ENCODE peak calls at places on chromosome 5, in four cellular contexts. O is MM.1S, H is lower leg skin, C is HL-60. G is an unnamed sample.
A peak's percentile ranks its signal among the peaks of the same experiment; 100 is the strongest.

GRCh38 chr5:161546463-161547301 is at the start of gene GABRB2:
- DNase-seq in O (peak; percentile 83), H (peak; percentile 90), C (peak; percentile 56), G (peak; percentile 62)

GRCh38 chr5:134490255-134490924 is 35.1 kb upstream of the JADE2 start:
- DNase-seq in O (no peak), H (peak; percentile 20), C (no peak), G (no peak)

GRCh38 chr5:34538026-34538672 is 118.0 kb upstream of the RAI14 start:
- DNase-seq in O (peak; percentile 31), H (no peak), C (peak; percentile 5), G (no peak)

GRCh38 chr5:151233576-151234202 is 9.8 kb upstream of the CCDC69 start:
- DNase-seq in O (peak; percentile 94), H (no peak), C (no peak), G (no peak)

GRCh38 chr5:96569770-96570169 is 92.4 kb upstream of the CAST start:
- DNase-seq in O (no peak), H (no peak), C (no peak), G (no peak)

GRCh38 chr5:181233436-181234115 is 10.1 kb downstream of the RACK1 start:
- DNase-seq in O (no peak), H (peak; percentile 77), C (no peak), G (no peak)

GRCh38 chr5:176788931-176789872 is 21.2 kb upstream of the UNC5A start:
- DNase-seq in O (no peak), H (no peak), C (no peak), G (no peak)

GRCh38 chr5:167245871-167246270 is 1045.6 kb upstream of the WWC1 start:
- DNase-seq in O (no peak), H (no peak), C (no peak), G (no peak)

GRCh38 chr5:40603378-40603777 is 76.3 kb upstream of the PTGER4 start:
- DNase-seq in O (no peak), H (no peak), C (no peak), G (no peak)

GRCh38 chr5:15142458-15142857 is 270.9 kb upstream of the ANKH start:
- DNase-seq in O (no peak), H (no peak), C (no peak), G (no peak)

GRCh38 chr5:73531356-73531755 is 33.1 kb downstream of the BTF3 start:
- DNase-seq in O (no peak), H (no peak), C (no peak), G (no peak)

GRCh38 chr5:150358261-150359095 is 981 bp downstream of the TCOF1 start:
- DNase-seq in O (no peak), H (no peak), C (peak; percentile 13), G (no peak)

GRCh38 chr5:123115020-123115419 is 26.0 kb downstream of the PRDM6 start:
- DNase-seq in O (no peak), H (no peak), C (no peak), G (no peak)

GRCh38 chr5:51811883-51812282 is 428.6 kb downstream of the ISL1 start:
- DNase-seq in O (no peak), H (no peak), C (no peak), G (no peak)

GRCh38 chr5:90747693-90748092 is 189.1 kb downstream of the ADGRV1 start:
- DNase-seq in O (no peak), H (no peak), C (no peak), G (no peak)

GRCh38 chr5:137858954-137859353 is 8.7 kb upstream of the MYOT start:
- DNase-seq in O (no peak), H (no peak), C (no peak), G (no peak)

GRCh38 chr5:101678494-101679193 is 617.4 kb downstream of the SLCO4C1 start:
- DNase-seq in O (peak; percentile 48), H (peak; percentile 89), C (peak; percentile 14), G (peak; percentile 68)

GRCh38 chr5:135105105-135105484 is 71.1 kb upstream of the PITX1 start:
- DNase-seq in O (no peak), H (peak; percentile 64), C (no peak), G (no peak)

GRCh38 chr5:83306572-83307241 is 164.8 kb upstream of the VCAN start:
- DNase-seq in O (no peak), H (peak; percentile 80), C (peak; percentile 66), G (peak; percentile 1)

GRCh38 chr5:60036539-60036938 is 143.0 kb upstream of the PDE4D start:
- DNase-seq in O (no peak), H (no peak), C (no peak), G (no peak)

GRCh38 chr5:142720561-142721275 is 34.8 kb upstream of the FGF1 start:
- DNase-seq in O (peak; percentile 46), H (no peak), C (no peak), G (no peak)

GRCh38 chr5:2185646-2186471 is 303.1 kb upstream of the IRX4 start:
- DNase-seq in O (no peak), H (peak; percentile 78), C (no peak), G (no peak)

GRCh38 chr5:74442466-74442865 is 198.1 kb downstream of the ENC1 start:
- DNase-seq in O (no peak), H (no peak), C (no peak), G (no peak)

GRCh38 chr5:177498013-177498847 is 826 bp upstream of the PDLIM7 start:
- DNase-seq in O (no peak), H (no peak), C (no peak), G (peak; percentile 42)

GRCh38 chr5:40972434-40972833 is 63.1 kb downstream of the C7 start:
- DNase-seq in O (no peak), H (no peak), C (no peak), G (no peak)

GRCh38 chr5:109411627-109412026 is 1.9 kb upstream of the PJA2 start:
- DNase-seq in O (peak; percentile 7), H (no peak), C (no peak), G (no peak)

GRCh38 chr5:75512383-75513074 is 838 bp downstream of the POLK start:
- DNase-seq in O (peak; percentile 16), H (no peak), C (no peak), G (no peak)

GRCh38 chr5:1652873-1653707 is 129.3 kb upstream of the LPCAT1 start:
- DNase-seq in O (peak; percentile 50), H (peak; percentile 84), C (peak; percentile 51), G (peak; percentile 47)

GRCh38 chr5:126122942-126123341 is 300.3 kb upstream of the GRAMD2B start:
- DNase-seq in O (no peak), H (no peak), C (no peak), G (no peak)

GRCh38 chr5:33679791-33680190 is 212.0 kb downstream of the ADAMTS12 start:
- DNase-seq in O (no peak), H (no peak), C (no peak), G (no peak)

GRCh38 chr5:23473915-23474679 is 33.3 kb upstream of the PRDM9 start:
- DNase-seq in O (peak; percentile 45), H (no peak), C (no peak), G (no peak)

GRCh38 chr5:119578937-119579336 is 50.4 kb upstream of the FAM170A start:
- DNase-seq in O (peak; percentile 71), H (no peak), C (peak; percentile 46), G (no peak)
- TF ChIP-seq CTCF in O (peak; percentile 40), H (no peak), C (no peak), G (no peak)

GRCh38 chr5:58755397-58755796 is 172.5 kb downstream of the RAB3C start:
- DNase-seq in O (no peak), H (no peak), C (no peak), G (no peak)

GRCh38 chr5:58745350-58745749 is 162.5 kb downstream of the RAB3C start:
- DNase-seq in O (no peak), H (no peak), C (no peak), G (no peak)

GRCh38 chr5:58754250-58754649 is 171.4 kb downstream of the RAB3C start:
- DNase-seq in O (no peak), H (no peak), C (no peak), G (no peak)

GRCh38 chr5:58752030-58752429 is 169.2 kb downstream of the RAB3C start:
- DNase-seq in O (no peak), H (no peak), C (no peak), G (no peak)

DNA sequence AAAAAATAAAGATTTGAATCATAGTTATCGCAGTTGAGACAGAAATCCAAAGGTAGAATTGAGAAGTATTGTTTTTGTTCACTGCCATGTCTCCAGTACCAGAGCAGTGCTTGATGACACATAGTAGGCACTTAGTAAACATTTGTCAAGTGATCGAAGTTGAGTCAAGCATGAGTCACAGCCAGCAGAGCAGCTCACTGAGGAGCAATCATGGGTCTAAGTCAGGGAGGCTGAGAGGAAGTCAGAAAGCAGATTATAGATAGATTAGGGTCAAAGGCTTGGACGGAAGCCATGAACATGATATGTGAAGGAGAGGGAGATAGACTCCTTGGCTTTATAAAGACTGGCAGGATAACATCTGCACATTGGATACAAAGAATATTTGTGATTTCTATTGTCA is 168.3 kb downstream of the RAB3C start:
- DNase-seq in O (no peak), H (no peak), C (no peak), G (no peak)
- H3K4me3 ChIP-seq in O (no peak overlapping the region), H (no peak overlapping the region), C (no peak overlapping the region), G (no peak overlapping the region)

GRCh38 chr5:163695817-163696216 is 190.4 kb downstream of the MAT2B start:
- DNase-seq in O (no peak), H (no peak), C (no peak), G (no peak)

DNA sequence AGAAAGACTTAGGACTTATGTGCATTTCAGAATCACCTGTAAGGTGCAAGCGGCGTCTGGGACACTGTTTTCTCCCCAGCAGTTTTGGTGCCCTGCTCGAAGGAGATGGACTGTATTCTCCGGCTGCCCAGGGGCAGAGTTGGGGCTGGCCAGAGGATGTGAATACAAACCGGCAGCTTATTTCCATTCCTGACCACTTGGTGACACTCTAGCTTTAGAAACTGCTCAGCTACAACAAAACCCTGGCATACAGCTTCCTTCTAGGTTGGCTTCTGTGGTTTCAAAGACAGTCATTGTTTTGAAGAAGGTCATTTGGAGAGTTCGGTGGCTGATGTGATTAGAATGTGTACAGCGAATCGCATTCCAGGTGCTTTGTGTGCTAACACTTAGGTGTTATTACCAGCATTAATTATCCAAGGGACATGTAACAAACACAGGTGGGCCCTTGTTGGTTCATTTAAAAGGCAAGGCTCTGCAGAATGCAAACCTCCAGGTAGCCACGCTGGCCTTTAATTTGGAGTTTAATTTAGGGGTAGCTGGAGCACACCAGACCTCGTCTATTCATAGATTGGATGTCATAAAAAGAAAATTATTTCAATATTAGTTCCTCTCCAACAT is 191.0 kb downstream of the MAT2B start:
- DNase-seq in O (peak; percentile 70), H (no peak), C (peak; percentile 55), G (peak; percentile 31)
- TF ChIP-seq CTCF in O (peak; percentile 76), H (no peak), C (peak; percentile 67), G (peak; percentile 66)

GRCh38 chr5:66655395-66656324 is 59.5 kb downstream of the MAST4 start:
- DNase-seq in O (no peak), H (no peak), C (no peak), G (no peak)

GRCh38 chr5:66658516-66658915 is 62.3 kb downstream of the MAST4 start:
- DNase-seq in O (no peak), H (no peak), C (no peak), G (no peak)

GRCh38 chr5:66660401-66660800 is 64.2 kb downstream of the MAST4 start:
- DNase-seq in O (no peak), H (no peak), C (no peak), G (no peak)

GRCh38 chr5:66659780-66660179 is 63.6 kb downstream of the MAST4 start:
- DNase-seq in O (no peak), H (no peak), C (no peak), G (no peak)

DNA sequence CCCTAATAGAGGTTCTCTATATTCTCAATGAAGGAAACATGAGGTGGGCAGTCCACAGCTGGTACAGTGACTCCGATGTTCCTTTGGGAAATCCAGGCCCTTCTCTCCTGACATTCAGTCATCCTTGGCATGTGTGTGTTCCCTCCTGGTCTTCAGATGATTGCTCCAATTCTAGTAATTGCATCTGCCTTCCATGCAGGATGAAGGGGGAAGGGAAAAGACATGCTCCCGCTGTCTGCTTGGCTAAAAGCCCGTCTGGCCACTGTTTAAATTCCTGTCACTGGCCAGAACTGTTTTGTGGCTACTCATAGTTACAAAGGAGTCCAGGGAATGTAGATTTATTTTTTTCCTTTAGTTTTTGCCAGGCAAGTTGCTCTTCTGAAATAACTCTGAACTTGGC is 65.0 kb downstream of the MAST4 start:
- DNase-seq in O (no peak), H (no peak), C (no peak), G (no peak)
- H3K4me3 ChIP-seq in O (no peak overlapping the region), H (no peak overlapping the region), C (no peak overlapping the region), G (no peak overlapping the region)

G was measured in thyroid gland.